ENCODE peak calls at places on chromosomes 6 and 20, in six cellular contexts. W, O, B, K, A and M are unnamed samples.

GRCh38 chr6:2999621-3000455 is at the start of gene NQO2:
- DNase-seq in O (peak), B (peak), W (peak), K (peak), A (peak), M (peak)

GRCh38 chr20:37803476-37804307 is 99.2 kb upstream of the VSTM2L start:
- DNase-seq in K (no peak), O (no peak), A (no peak), W (no peak), B (no peak), M (no peak)

GRCh38 chr6:135932651-135933050 is 81.2 kb downstream of the PDE7B start:
- DNase-seq in K (no peak), A (no peak), W (no peak), B (no peak), O (no peak), M (no peak)

GRCh38 chr6:120116343-120116742 is 766.8 kb upstream of the MAN1A1 start:
- DNase-seq in W (no peak), O (no peak), B (no peak), K (no peak), A (no peak), M (no peak)

GRCh38 chr6:22043284-22043962 is 253.4 kb downstream of the PRL start:
- DNase-seq in A (no peak), O (no peak), B (no peak), W (no peak), K (no peak), M (no peak)

GRCh38 chr6:165717732-165718465 is 54.9 kb upstream of the PDE10A start:
- DNase-seq in B (no peak), A (no peak), W (no peak), O (no peak), K (no peak), M (no peak)

GRCh38 chr6:107418118-107418517 is 41.2 kb downstream of the PDSS2 start:
- DNase-seq in K (no peak), A (no peak), O (no peak), W (no peak), B (no peak), M (no peak)

GRCh38 chr6:2630362-2630761 is 120.4 kb downstream of the MYLK4 start:
- DNase-seq in A (peak), B (no peak), W (no peak), K (no peak), O (no peak), M (no peak)

GRCh38 chr6:90676516-90676915 is 89.6 kb upstream of the MAP3K7 start:
- DNase-seq in B (no peak), O (no peak), K (no peak), W (no peak), A (no peak), M (no peak)

GRCh38 chr6:498795-499231 is 107.3 kb downstream of the IRF4 start:
- DNase-seq in O (no peak), A (no peak), K (no peak), B (peak), W (no peak), M (no peak)

GRCh38 chr6:25623874-25624273 is 28.1 kb upstream of the SCGN start:
- DNase-seq in A (peak), W (no peak), O (no peak), K (no peak), B (no peak), M (no peak)

GRCh38 chr6:117440558-117441525 is 15.1 kb upstream of the ROS1 start:
- DNase-seq in A (no peak), K (no peak), B (no peak), O (no peak), W (no peak), M (no peak)

GRCh38 chr20:35240083-35240913 is 13.8 kb downstream of the MMP24 start:
- DNase-seq in B (no peak), W (no peak), O (no peak), A (no peak), K (no peak), M (no peak)

GRCh38 chr6:150008588-150008987 is 16.7 kb downstream of the RAET1L start:
- DNase-seq in B (no peak), A (no peak), K (no peak), O (no peak), W (no peak), M (no peak)

GRCh38 chr20:39144757-39145156 is 182.6 kb downstream of the DHX35 start:
- DNase-seq in B (no peak), K (no peak), A (no peak), W (no peak), O (no peak), M (no peak)

GRCh38 chr6:149586149-149586548 is 20.0 kb downstream of the GINM1 start:
- DNase-seq in B (no peak), O (no peak), W (no peak), K (no peak), A (no peak), M (no peak)

GRCh38 chr20:62069741-62070216 is 4.1 kb upstream of the TAF4 start:
- DNase-seq in B (no peak), W (no peak), O (no peak), A (no peak), K (no peak), M (no peak)

GRCh38 chr6:71491844-71492243 is 203.2 kb downstream of the OGFRL1 start:
- DNase-seq in B (no peak), O (no peak), K (no peak), W (no peak), A (no peak), M (no peak)

GRCh38 chr6:1336246-1336843 is 24.4 kb downstream of the FOXQ1 start:
- DNase-seq in K (no peak), O (no peak), A (no peak), W (peak), B (no peak), M (no peak)